ENCODE peak calls at places on chromosomes 4 and X, in four cellular contexts. P, W, O and F are unnamed samples. For H3K4me1, the result is how much of the 10 kb centered on the place peaks cover.

GRCh38 chr4:51831133-51831532 is 11.8 kb upstream of the DCUN1D4 start:
- DNase-seq in P (peak), W (peak), O (peak), F (peak)

GRCh38 chr4:4343038-4343437 is 43.9 kb upstream of the NSG1 start:
- DNase-seq in P (no peak), W (no peak), O (no peak), F (no peak)

GRCh38 chr4:86834901-86835300 is 14.3 kb downstream of the SLC10A6 start:
- DNase-seq in P (no peak), W (no peak), O (no peak), F (no peak)

GRCh38 chr4:106355193-106355592 is 13.4 kb downstream of the GIMD1 start:
- DNase-seq in P (no peak), W (no peak), O (no peak), F (no peak)

GRCh38 chr4:46196086-46196485 is 72.2 kb upstream of the GABRG1 start:
- DNase-seq in P (no peak), W (no peak), O (no peak), F (no peak)

GRCh38 chr4:81606796-81607550 is 135.3 kb upstream of the RASGEF1B start:
- DNase-seq in P (no peak), W (no peak), O (no peak), F (no peak)

GRCh38 chrX:154313147-154313546 is 17.6 kb downstream of the TKTL1 start:
- DNase-seq in P (no peak), W (no peak), O (no peak), F (no peak)

GRCh38 chr4:78568640-78569261 is 17.2 kb downstream of the ANXA3 start:
- DNase-seq in P (no peak), W (no peak), O (no peak), F (no peak)

GRCh38 chr4:88820723-88821368 is 123.2 kb upstream of the NAP1L5 start:
- DNase-seq in P (no peak), W (no peak), O (no peak), F (peak)

GRCh38 chr4:173139561-173139960 is 29.1 kb upstream of the GALNT7 start:
- DNase-seq in P (no peak), W (no peak), O (no peak), F (no peak)

GRCh38 chr4:8269535-8270417 is at the start of gene HTRA3:
- DNase-seq in P (peak), W (no peak), O (peak), F (no peak)

GRCh38 chrX:23436875-23437274 is 102.2 kb downstream of the PTCHD1 start:
- DNase-seq in P (no peak), W (no peak), O (no peak), F (no peak)

GRCh38 chr4:24686866-24687672 is 102.7 kb upstream of the DHX15 start:
- DNase-seq in P (peak), W (no peak), O (peak), F (peak)

GRCh38 chr4:120636120-120636630 is 286.4 kb downstream of the PRDM5 start:
- DNase-seq in P (no peak), W (no peak), O (no peak), F (no peak)

GRCh38 chr4:74715731-74716435 is 78.4 kb downstream of the BTC start:
- DNase-seq in P (no peak), W (no peak), O (no peak), F (no peak)

GRCh38 chr4:1856920-1857699 is 1.2 kb upstream of the LETM1 start:
- DNase-seq in P (no peak), W (no peak), O (peak), F (no peak)

GRCh38 chr4:17552427-17552826 is 24.6 kb upstream of the LAP3 start:
- DNase-seq in P (no peak), W (no peak), O (peak), F (no peak)

GRCh38 chr4:97646997-97647396 is 496.3 kb downstream of the STPG2 start:
- DNase-seq in P (peak), W (no peak), O (no peak), F (no peak)

GRCh38 chr4:101806914-101807313 is 16.4 kb downstream of the BANK1 start:
- DNase-seq in P (no peak), W (no peak), O (no peak), F (no peak)

GRCh38 chr4:2256156-2256731 is 5.7 kb downstream of the MXD4 start:
- DNase-seq in P (no peak), W (no peak), O (no peak), F (no peak)

GRCh38 chr4:99762728-99763127 is 53.9 kb upstream of the DAPP1 start:
- DNase-seq in P (no peak), W (no peak), O (no peak), F (no peak)

GRCh38 chr4:560731-561211 is 15.3 kb downstream of the TMEM271 start:
- DNase-seq in P (no peak), W (no peak), O (no peak), F (no peak)

GRCh38 chr4:173182403-173182802 is 13.8 kb downstream of the GALNT7 start:
- DNase-seq in P (peak), W (no peak), O (no peak), F (no peak)

GRCh38 chrX:134734343-134735001 is 76.2 kb upstream of the PLAC1 start:
- DNase-seq in P (peak), W (no peak), O (no peak), F (no peak)

GRCh38 chr4:133839326-133839725 is 362.3 kb downstream of the PABPC4L start:
- DNase-seq in P (no peak), W (no peak), O (no peak), F (no peak)

GRCh38 chr4:118994030-118994429 is 105.4 kb downstream of the SYNPO2 start:
- DNase-seq in P (no peak), W (no peak), O (no peak), F (no peak)

GRCh38 chr4:8646296-8647093 is 53.9 kb downstream of the CPZ start:
- DNase-seq in P (no peak), W (no peak), O (peak), F (no peak)

GRCh38 chr4:21628916-21629315 is 319.7 kb downstream of the KCNIP4 start:
- DNase-seq in P (no peak), W (no peak), O (no peak), F (no peak)

GRCh38 chrX:136765957-136766356 is 14.8 kb downstream of the ARHGEF6 start:
- DNase-seq in P (no peak), W (no peak), O (no peak), F (no peak)

GRCh38 chrX:103236296-103236695 is 18.7 kb downstream of the TCEAL8 start:
- DNase-seq in P (no peak), W (no peak), O (no peak), F (no peak)

DNA sequence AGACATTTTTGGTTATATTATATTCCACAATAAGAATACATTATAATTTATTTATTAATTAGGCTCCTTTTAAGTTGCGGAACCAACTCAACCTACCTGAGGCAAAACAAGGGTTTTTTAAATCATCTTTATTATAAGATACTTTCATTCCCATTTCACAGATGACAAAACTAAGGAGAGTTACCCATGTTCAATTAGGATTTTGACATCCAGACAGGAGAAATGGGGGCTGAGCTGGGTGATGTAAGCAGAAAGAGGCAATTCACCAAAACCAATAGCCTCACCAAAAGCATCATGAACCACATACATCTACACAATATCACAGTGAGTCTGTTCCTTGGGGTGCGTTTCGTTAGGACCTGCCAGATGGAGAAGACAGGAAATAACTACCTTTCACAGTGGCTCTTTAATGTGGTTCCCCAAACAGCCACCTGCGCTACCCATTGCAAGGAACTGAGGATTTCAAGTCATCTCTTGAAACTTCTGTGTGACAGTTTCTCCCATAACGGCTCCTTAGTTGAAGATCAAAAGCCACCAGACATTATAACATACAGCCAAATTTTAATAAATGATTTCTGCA is 190.5 kb upstream of the LEF1 start:
- DNase-seq in P (no peak), W (peak), O (no peak), F (peak)
- H3K4me1 ChIP-seq in P (under half), W (under half), O (under half), F (under half)

GRCh38 chr4:15653864-15654391 is 1.2 kb downstream of the FBXL5 start:
- DNase-seq in P (peak), W (no peak), O (peak), F (peak)
- H3K4me3 ChIP-seq in P (peak), W (peak), O (peak), F (peak)

GRCh38 chr4:159342374-159342773 is 239.5 kb downstream of the RAPGEF2 start:
- DNase-seq in P (no peak), W (no peak), O (no peak), F (no peak)

GRCh38 chr4:159341486-159341885 is 238.6 kb downstream of the RAPGEF2 start:
- DNase-seq in P (no peak), W (no peak), O (no peak), F (no peak)

GRCh38 chr4:159344877-159345276 is 242.0 kb downstream of the RAPGEF2 start:
- DNase-seq in P (no peak), W (no peak), O (no peak), F (no peak)

GRCh38 chr4:159349332-159349731 is 246.5 kb downstream of the RAPGEF2 start:
- DNase-seq in P (no peak), W (no peak), O (no peak), F (no peak)

GRCh38 chr4:159346681-159347080 is 243.8 kb downstream of the RAPGEF2 start:
- DNase-seq in P (no peak), W (no peak), O (no peak), F (no peak)
- H3K4me1 ChIP-seq in P (under half), W (under half), O (under half), F (under half)

DNA sequence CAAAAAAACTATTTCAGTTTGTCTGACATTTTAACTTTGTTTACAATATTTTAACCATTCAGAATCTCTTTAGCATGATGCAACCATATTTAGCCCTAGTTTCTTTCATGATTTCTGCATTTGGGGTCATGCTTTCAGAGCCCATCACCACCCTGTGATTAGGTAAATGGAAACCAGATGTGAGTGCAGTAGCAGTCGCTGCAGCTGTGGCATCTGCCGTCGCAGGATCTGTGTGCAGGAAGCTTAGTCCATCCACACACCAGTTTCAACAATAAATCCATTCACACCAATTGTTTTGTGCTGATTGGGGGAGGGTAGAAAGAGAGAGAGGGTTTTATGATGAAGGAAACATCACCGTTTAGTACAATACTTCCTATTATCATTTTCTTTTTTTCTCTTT is 130.5 kb downstream of the CPEB2 start:
- DNase-seq in P (peak), W (no peak), O (peak), F (no peak)
- H3K4me3 ChIP-seq in P (no peak), W (no peak), O (no peak), F (no peak)

GRCh38 chr4:152112116-152112515 is 351.3 kb upstream of the GATB start:
- DNase-seq in P (no peak), W (no peak), O (no peak), F (no peak)

GRCh38 chr4:152115121-152115520 is 354.3 kb upstream of the GATB start:
- DNase-seq in P (no peak), W (no peak), O (no peak), F (no peak)

GRCh38 chr4:152110780-152111179 is 350.0 kb upstream of the GATB start:
- DNase-seq in P (no peak), W (no peak), O (no peak), F (no peak)

GRCh38 chr4:152114562-152114961 is 353.8 kb upstream of the GATB start:
- DNase-seq in P (no peak), W (no peak), O (no peak), F (no peak)

GRCh38 chr4:152112887-152113286 is 352.1 kb upstream of the GATB start:
- DNase-seq in P (no peak), W (no peak), O (no peak), F (no peak)
- H3K4me1 ChIP-seq in P (under half), W (under half), O (under half), F (under half)

DNA sequence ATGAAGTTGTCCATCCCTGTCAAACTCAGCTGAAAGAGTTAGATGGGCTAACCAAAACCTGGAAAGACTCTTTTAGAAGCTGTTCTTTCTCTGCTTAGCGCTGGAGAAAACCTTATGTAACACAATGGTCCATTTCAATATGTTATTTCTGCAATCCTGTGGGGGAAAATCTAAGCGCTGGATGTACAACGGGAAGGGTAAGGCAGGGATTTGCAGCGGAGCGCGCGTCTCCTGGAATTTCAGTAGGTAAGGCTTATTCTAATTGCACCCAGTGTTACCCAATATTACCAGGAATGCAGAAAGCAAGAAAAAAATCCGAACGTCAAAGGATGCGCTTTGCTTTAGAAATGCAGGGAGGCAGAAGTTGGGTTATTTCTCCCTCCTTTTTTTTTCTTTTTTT is 2.0 kb downstream of the HS3ST1 start:
- DNase-seq in P (no peak), W (no peak), O (peak), F (no peak)
- H3K4me3 ChIP-seq in P (no peak), W (no peak), O (peak), F (no peak)

GRCh38 chr4:6939761-6940743 is 30.4 kb downstream of the TBC1D14 start:
- DNase-seq in P (no peak), W (no peak), O (peak), F (no peak)
- H3K4me1 ChIP-seq in P (under half), W (under half), O (half or more), F (half or more)

DNA sequence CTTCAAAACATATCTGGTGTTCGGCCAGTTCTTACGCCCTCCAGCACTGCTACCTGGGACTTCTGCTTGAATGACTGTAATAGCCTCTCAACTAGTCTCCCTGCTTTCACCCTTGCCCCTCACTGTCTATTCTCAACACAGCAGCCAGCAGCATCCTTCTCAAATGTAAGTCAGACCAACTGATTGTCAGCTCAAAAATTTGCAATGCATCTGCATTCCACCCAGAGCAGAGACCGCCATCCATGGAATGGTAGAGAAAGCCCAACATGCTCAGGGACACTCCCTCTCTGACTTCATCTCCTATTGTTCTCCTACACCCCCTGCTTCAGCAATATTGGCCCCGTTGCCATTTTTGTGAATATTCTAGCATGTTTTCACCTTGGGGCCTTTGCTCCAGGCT is 5.9 kb downstream of the TLR7 start:
- DNase-seq in P (no peak), W (no peak), O (no peak), F (no peak)
- H3K4me3 ChIP-seq in P (no peak), W (no peak), O (no peak), F (no peak)